ENCODE peak calls at places on chromosomes 3 and 15, in nine cellular contexts. X is PC-9, I is fibroblast of pulmonary artery, S is AG09319, M is lung, W is GM10248, Q is type B pancreatic cell, T is GM23338, P is neural crest cell. G is an unnamed sample.

GRCh38 chr3:127959873-127960272 is 44.8 kb downstream of the KBTBD12 start:
- DNase-seq in X (peak), I (peak), S (no peak), M (no peak), W (peak), Q (no peak), T (peak), P (peak), G (no peak)

GRCh38 chr3:191330309-191330712 is at the start of gene UTS2B:
- DNase-seq in X (peak), I (peak), S (peak), M (no peak), W (no peak), Q (no peak), T (peak), P (peak), G (no peak)

GRCh38 chr3:188421836-188422540 is 268.0 kb downstream of the LPP start:
- DNase-seq in X (no peak), I (no peak), S (no peak), M (no peak), W (peak), Q (no peak), T (no peak), P (no peak), G (no peak)

GRCh38 chr15:22892333-22892732 is 53.9 kb downstream of the NIPA2 start:
- DNase-seq in X (no peak), I (no peak), S (no peak), M (no peak), W (no peak), Q (no peak), T (no peak), P (no peak), G (no peak)

GRCh38 chr15:71341811-71342550 is 226.7 kb downstream of the THSD4 start:
- DNase-seq in X (no peak), I (no peak), S (no peak), M (no peak), W (no peak), Q (no peak), T (no peak), P (no peak), G (no peak)

GRCh38 chr15:57969355-57969754 is 96.2 kb downstream of the ALDH1A2 start:
- DNase-seq in X (no peak), I (peak), S (no peak), M (no peak), W (no peak), Q (no peak), T (peak), P (no peak), G (no peak)

GRCh38 chr15:60255390-60255789 is 142.4 kb downstream of the ANXA2 start:
- DNase-seq in X (peak), I (no peak), S (no peak), M (no peak), W (peak), Q (no peak), T (no peak), P (no peak), G (no peak)

GRCh38 chr15:50107157-50107556 is 11.9 kb downstream of the ATP8B4 start:
- DNase-seq in X (no peak), I (no peak), S (no peak), M (no peak), W (no peak), Q (no peak), T (no peak), P (no peak), G (no peak)

GRCh38 chr3:37096292-37096691 is 78.1 kb downstream of the LRRFIP2 start:
- DNase-seq in X (no peak), I (peak), S (peak), M (no peak), W (no peak), Q (no peak), T (peak), P (no peak), G (no peak)

GRCh38 chr3:10303785-10304184 is 11.0 kb upstream of the GHRL start:
- DNase-seq in X (no peak), I (no peak), S (no peak), M (no peak), W (no peak), Q (no peak), T (no peak), P (no peak), G (no peak)

GRCh38 chr15:83164409-83165404 is 42.9 kb downstream of the HDGFL3 start:
- DNase-seq in X (no peak), I (peak), S (no peak), M (no peak), W (no peak), Q (no peak), T (no peak), P (no peak), G (no peak)

GRCh38 chr3:195774917-195775316 is 36.8 kb downstream of the MUC4 start:
- DNase-seq in X (peak), I (peak), S (no peak), M (peak), W (no peak), Q (no peak), T (peak), P (peak), G (no peak)

GRCh38 chr3:173737167-173737808 is 339.7 kb downstream of the NLGN1 start:
- DNase-seq in X (no peak), I (no peak), S (no peak), M (no peak), W (no peak), Q (no peak), T (no peak), P (no peak), G (no peak)

GRCh38 chr3:119774419-119774818 is 7.5 kb upstream of the NR1I2 start:
- DNase-seq in X (no peak), I (no peak), S (no peak), M (no peak), W (peak), Q (no peak), T (no peak), P (no peak), G (no peak)

GRCh38 chr15:99440029-99440428 is 125.8 kb upstream of the MEF2A start:
- DNase-seq in X (no peak), I (no peak), S (no peak), M (no peak), W (peak), Q (no peak), T (no peak), P (no peak), G (no peak)

GRCh38 chr15:74815961-74816360 is 3.3 kb downstream of the LMAN1L start:
- DNase-seq in X (no peak), I (no peak), S (no peak), M (no peak), W (no peak), Q (no peak), T (no peak), P (no peak), G (no peak)

GRCh38 chr3:127299276-127299675 is 11.4 kb upstream of the PRR20G start:
- DNase-seq in X (no peak), I (no peak), S (no peak), M (no peak), W (no peak), Q (no peak), T (no peak), P (no peak), G (no peak)

GRCh38 chr15:64991536-64992135 is 1.9 kb upstream of the SPG21 start:
- DNase-seq in X (no peak), I (no peak), S (no peak), M (no peak), W (no peak), Q (no peak), T (no peak), P (no peak), G (no peak)

GRCh38 chr3:47791193-47791855 is 9.6 kb upstream of the SMARCC1 start:
- DNase-seq in X (no peak), I (no peak), S (no peak), M (no peak), W (no peak), Q (no peak), T (no peak), P (no peak), G (no peak)

GRCh38 chr15:29925227-29926082 is 103.2 kb upstream of the TJP1 start:
- DNase-seq in X (peak), I (peak), S (no peak), M (peak), W (peak), Q (peak), T (peak), P (peak), G (no peak)

GRCh38 chr3:73603771-73604171 is 21.0 kb downstream of the PDZRN3 start:
- DNase-seq in X (no peak), I (peak), S (no peak), M (no peak), W (no peak), Q (no peak), T (no peak), P (no peak), G (no peak)

GRCh38 chr3:160448845-160449659 is 534 bp downstream of the TRIM59 start:
- DNase-seq in X (no peak), I (peak), S (peak), M (no peak), W (peak), Q (no peak), T (no peak), P (no peak), G (no peak)

GRCh38 chr15:80418892-80419537 is 14.8 kb downstream of the ARNT2 start:
- DNase-seq in X (peak), I (peak), S (peak), M (no peak), W (peak), Q (no peak), T (peak), P (peak), G (no peak)

GRCh38 chr15:78828930-78829329 is 17.7 kb upstream of the ADAMTS7 start:
- DNase-seq in X (no peak), I (no peak), S (no peak), M (no peak), W (peak), Q (no peak), T (no peak), P (no peak), G (no peak)

GRCh38 chr15:96333194-96334016 is 2.9 kb downstream of the NR2F2 start:
- DNase-seq in X (no peak), I (peak), S (no peak), M (no peak), W (peak), Q (no peak), T (peak), P (no peak), G (no peak)

GRCh38 chr3:175932586-175932985 is 1073.5 kb downstream of the NAALADL2 start:
- DNase-seq in X (no peak), I (peak), S (no peak), M (no peak), W (no peak), Q (no peak), T (no peak), P (no peak), G (no peak)

GRCh38 chr3:163058190-163058854 is 1561.7 kb downstream of the OTOL1 start:
- DNase-seq in X (no peak), I (peak), S (no peak), M (no peak), W (no peak), Q (no peak), T (no peak), P (no peak), G (no peak)

GRCh38 chr3:24601500-24601899 is 106.8 kb upstream of the THRB start:
- DNase-seq in X (no peak), I (no peak), S (no peak), M (no peak), W (no peak), Q (no peak), T (no peak), P (no peak), G (no peak)

GRCh38 chr15:98745650-98746374 is 97.5 kb downstream of the IGF1R start:
- DNase-seq in X (peak), I (no peak), S (no peak), M (no peak), W (no peak), Q (no peak), T (no peak), P (no peak), G (no peak)

GRCh38 chr15:47377465-47377864 is 339.8 kb upstream of the SEMA6D start:
- DNase-seq in X (no peak), I (peak), S (no peak), M (no peak), W (no peak), Q (no peak), T (no peak), P (no peak), G (no peak)

GRCh38 chr3:27174530-27174929 is 194.7 kb downstream of the NEK10 start:
- DNase-seq in X (no peak), I (no peak), S (no peak), M (no peak), W (no peak), Q (no peak), T (peak), P (no peak), G (no peak)

GRCh38 chr3:41464858-41465257 is 265.6 kb downstream of the CTNNB1 start:
- DNase-seq in X (no peak), I (peak), S (no peak), M (no peak), W (no peak), Q (no peak), T (no peak), P (no peak), G (no peak)

GRCh38 chr3:70870576-70870975 is 558.1 kb upstream of the MDFIC2 start:
- DNase-seq in X (no peak), I (no peak), S (no peak), M (no peak), W (no peak), Q (no peak), T (no peak), P (no peak), G (no peak)

GRCh38 chr3:175088981-175089380 is 229.8 kb downstream of the NAALADL2 start:
- DNase-seq in X (no peak), I (no peak), S (no peak), M (no peak), W (no peak), Q (no peak), T (no peak), P (no peak), G (no peak)

GRCh38 chr15:85330941-85331588 is 49.3 kb upstream of the AKAP13 start:
- DNase-seq in X (peak), I (peak), S (peak), M (peak), W (peak), Q (peak), T (peak), P (peak), G (peak)

GRCh38 chr3:18812316-18812715 is 336.0 kb upstream of the KCNH8 start:
- DNase-seq in X (peak), I (peak), S (no peak), M (no peak), W (no peak), Q (no peak), T (no peak), P (no peak), G (no peak)

GRCh38 chr3:26997226-26997625 is 372.0 kb downstream of the NEK10 start:
- DNase-seq in X (no peak), I (no peak), S (no peak), M (no peak), W (no peak), Q (no peak), T (no peak), P (no peak), G (no peak)

GRCh38 chr3:150733936-150734794 is 28.8 kb downstream of the SIAH2 start:
- DNase-seq in X (no peak), I (peak), S (no peak), M (no peak), W (no peak), Q (no peak), T (no peak), P (no peak), G (no peak)

GRCh38 chr15:42490743-42491539 is at the start of gene ZNF106:
- DNase-seq in X (peak), I (peak), S (peak), M (peak), W (peak), Q (peak), T (peak), P (peak), G (peak)
- TF ChIP-seq CTCF in X (no peak), I (no peak), S (peak), M (no peak), W (no peak), Q (no peak), T (no peak), P (no peak), G (no peak)

GRCh38 chr15:33234019-33234418 is 39.5 kb upstream of the FMN1 start:
- DNase-seq in X (peak), I (peak), S (peak), M (no peak), W (no peak), Q (no peak), T (peak), P (peak), G (no peak)
- TF ChIP-seq CTCF in X (peak), I (peak), S (peak), M (no peak), W (peak), Q (peak), T (peak), P (peak), G (no peak)

DNA sequence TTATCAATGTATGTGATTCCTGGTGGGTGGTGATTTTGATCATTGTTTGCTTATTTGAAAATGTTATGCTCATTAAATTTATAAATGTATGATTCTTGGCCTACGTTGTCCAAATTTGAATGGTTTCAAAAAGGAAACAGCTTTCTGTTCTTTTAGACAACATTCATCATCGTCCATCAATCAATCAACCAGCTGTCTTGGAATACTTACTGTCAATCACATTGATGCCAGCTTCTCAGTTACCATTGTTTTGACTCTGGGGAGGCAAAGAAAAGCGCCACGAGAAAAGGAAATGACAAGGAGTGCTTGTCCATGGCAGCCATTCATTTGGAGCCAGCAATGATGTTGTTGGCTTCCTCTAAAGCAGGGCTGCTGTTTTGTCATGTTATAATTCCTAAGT is 62.3 kb upstream of the TP63 start:
- DNase-seq in X (no peak), I (no peak), S (no peak), M (no peak), W (no peak), Q (no peak), T (no peak), P (no peak), G (no peak)
- TF ChIP-seq CTCF in X (no peak), I (no peak), S (no peak), M (no peak), W (no peak), Q (no peak), T (no peak), P (no peak), G (no peak)

GRCh38 chr3:130243808-130244207 is 101.7 kb upstream of the COL6A5 start:
- DNase-seq in X (no peak), I (no peak), S (no peak), M (no peak), W (no peak), Q (no peak), T (no peak), P (no peak), G (no peak)

DNA sequence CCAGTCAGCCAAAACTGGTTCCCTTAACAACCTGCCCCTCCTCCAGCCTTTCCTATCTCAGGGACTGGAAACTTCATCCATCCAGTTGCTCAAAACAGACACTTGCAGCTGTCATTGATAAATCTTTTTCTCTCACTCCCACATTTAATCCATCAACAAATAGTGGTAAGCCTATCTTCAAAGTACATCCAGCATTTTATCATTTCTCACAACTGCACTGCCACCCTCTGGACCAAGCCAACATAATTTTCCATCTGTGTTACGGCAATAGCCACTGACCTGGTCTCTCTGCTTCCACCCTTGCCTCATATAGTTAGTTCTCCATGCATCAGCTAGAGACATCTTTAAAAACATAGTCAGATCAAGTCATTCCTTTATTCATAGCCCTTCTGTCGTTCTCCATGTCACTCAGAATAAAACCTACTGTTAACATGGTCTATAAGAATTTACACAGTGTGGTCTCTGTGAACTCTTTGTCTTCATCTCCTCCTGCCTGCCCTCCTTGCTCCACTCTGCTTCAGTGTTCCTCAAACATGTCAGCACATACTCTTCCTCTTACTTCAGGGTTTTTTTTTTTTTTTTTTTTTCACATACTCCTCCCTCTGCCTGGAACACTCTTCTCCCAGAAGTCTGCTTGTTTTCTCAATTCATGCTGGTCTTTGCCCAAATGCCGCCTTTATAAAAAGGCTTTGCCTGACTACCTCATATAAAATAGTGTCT is 102.5 kb upstream of the COL6A5 start:
- DNase-seq in X (peak), I (peak), S (no peak), M (no peak), W (no peak), Q (no peak), T (no peak), P (no peak), G (no peak)
- TF ChIP-seq CTCF in X (peak), I (peak), S (peak), M (peak), W (peak), Q (peak), T (peak), P (peak), G (no peak)